ENCODE peak calls at places on chromosomes 4 and X, in six cellular contexts. H is CD8-positive, alpha-beta T cell; A is aorta; B is midbrain; P is stimulated activated CD8-positive, alpha-beta memory T cell treated with anti-CD3 and anti-CD28 coated beads, Interleukin-4, amount 100 ng/mL, for 1 hour; W is CD4-positive, CD25-positive, alpha-beta regulatory T cell. T is an unnamed sample.

GRCh38 chr4:173530326-173531062 is 465 bp upstream of the HAND2 start:
- DNase-seq in B (no peak), H (no peak), P (no peak), A (peak; percentile 72), W (no peak), T (no peak)

GRCh38 chr4:189807031-189807430 is 133.6 kb upstream of the FRG1 start:
- DNase-seq in A (no peak), P (no peak), H (no peak), W (no peak), B (no peak), T (no peak)

GRCh38 chr4:48024522-48024921 is 8.0 kb downstream of the NIPAL1 start:
- DNase-seq in B (no peak), P (no peak), H (no peak), A (no peak), W (no peak), T (no peak)

GRCh38 chr4:152021788-152022438 is 261.1 kb upstream of the GATB start:
- DNase-seq in W (no peak), B (peak; percentile 96), A (no peak), P (no peak), H (no peak), T (no peak)

GRCh38 chrX:52852110-52852872 is 15.6 kb downstream of the XAGE3 start:
- DNase-seq in A (no peak), W (no peak), P (no peak), B (no peak), H (no peak), T (no peak)

GRCh38 chr4:21753084-21753760 is 195.3 kb downstream of the KCNIP4 start:
- DNase-seq in W (no peak), A (no peak), B (no peak), P (no peak), H (no peak), T (no peak)

GRCh38 chrX:39199429-39199828 is 398.2 kb downstream of the MID1IP1 start:
- DNase-seq in H (no peak), B (no peak), P (no peak), W (peak; percentile 38), A (no peak), T (no peak)

GRCh38 chr4:168551211-168551610 is 54.4 kb downstream of the PALLD start:
- DNase-seq in B (no peak), W (no peak), H (no peak), A (no peak), P (no peak), T (no peak)

GRCh38 chr4:57131849-57132745 is 21.9 kb upstream of the IGFBP7 start:
- DNase-seq in P (no peak), A (no peak), H (no peak), W (no peak), B (no peak), T (no peak)

GRCh38 chr4:184538023-184538599 is 63.8 kb upstream of the IRF2 start:
- DNase-seq in P (peak; percentile 49), B (peak; percentile 93), H (peak; percentile 81), A (peak; percentile 93), W (peak; percentile 88), T (peak; percentile 25)

GRCh38 chr4:117327491-117327890 is 242.1 kb upstream of the TRAM1L1 start:
- DNase-seq in P (no peak), H (no peak), A (no peak), B (no peak), W (no peak), T (no peak)

GRCh38 chr4:102036619-102037376 is 246.3 kb downstream of the BANK1 start:
- DNase-seq in W (no peak), P (no peak), A (no peak), H (no peak), B (no peak), T (no peak)

T was measured in T-helper 22 cell.